ENCODE peak calls at places on chromosomes 12 and 14, in ten cellular contexts. P is LHCN-M2; F is CD8-positive, alpha-beta T cell; D is fibroblast of villous mesenchyme; O is C1 segment of cervical spinal cord; I is non-pigmented ciliary epithelial cell; S is NCI-H1694; V is T-helper 2 cell; N is left colon; J is prostate gland. K is an unnamed sample.

GRCh38 chr12:8722286-8722685 is 24.5 kb downstream of the RIMKLB start:
- DNase-seq in P (peak), F (no peak), D (no peak), O (no peak), I (no peak), S (no peak), V (no peak), N (no peak), J (no peak), K (no peak)

GRCh38 chr14:55349565-55349964 is 62.1 kb downstream of the ATG14 start:
- DNase-seq in P (no peak), F (no peak), D (no peak), O (no peak), I (no peak), S (no peak), V (no peak), N (peak), J (no peak), K (no peak)

GRCh38 chr12:49375406-49375805 is 8.1 kb downstream of the SPATS2 start:
- DNase-seq in P (no peak), F (no peak), D (no peak), O (no peak), I (no peak), S (no peak), V (no peak), N (no peak), J (no peak), K (no peak)

GRCh38 chr12:1926274-1926673 is 7.8 kb upstream of the CACNA2D4 start:
- DNase-seq in P (peak), F (no peak), D (no peak), O (no peak), I (no peak), S (no peak), V (no peak), N (no peak), J (no peak), K (no peak)

GRCh38 chr12:58757422-58757821 is 162.9 kb downstream of the LRIG3 start:
- DNase-seq in P (peak), F (no peak), D (peak), O (no peak), I (peak), S (no peak), V (no peak), N (no peak), J (no peak), K (no peak)

GRCh38 chr12:106840217-106840616 is 65.7 kb downstream of the RIC8B start:
- DNase-seq in P (no peak), F (no peak), D (peak), O (no peak), I (no peak), S (no peak), V (no peak), N (no peak), J (no peak), K (no peak)

GRCh38 chr14:61346221-61346620 is 24.8 kb downstream of the PRKCH start:
- DNase-seq in P (no peak), F (no peak), D (no peak), O (no peak), I (no peak), S (no peak), V (no peak), N (no peak), J (peak), K (no peak)

GRCh38 chr14:50003213-50004021 is 110.5 kb downstream of the ARF6 start:
- DNase-seq in P (peak), F (peak), D (peak), O (no peak), I (no peak), S (no peak), V (peak), N (peak), J (peak), K (peak)

GRCh38 chr14:95098984-95099599 is 58.2 kb downstream of the DICER1 start:
- DNase-seq in P (peak), F (peak), D (peak), O (no peak), I (no peak), S (peak), V (no peak), N (peak), J (peak), K (peak)

GRCh38 chr14:102183922-102184677 is 44.4 kb downstream of the WDR20 start:
- DNase-seq in P (no peak), F (no peak), D (no peak), O (no peak), I (no peak), S (no peak), V (no peak), N (no peak), J (no peak), K (no peak)

GRCh38 chr14:69242311-69243224 is 17.4 kb upstream of the GALNT16 start:
- DNase-seq in P (peak), F (peak), D (peak), O (peak), I (peak), S (peak), V (no peak), N (peak), J (peak), K (peak)

GRCh38 chr14:24789277-24789832 is 155.4 kb upstream of the GZMB start:
- DNase-seq in P (no peak), F (no peak), D (no peak), O (no peak), I (no peak), S (no peak), V (no peak), N (no peak), J (no peak), K (no peak)

GRCh38 chr14:54480830-54481562 is 7.8 kb downstream of the GMFB start:
- DNase-seq in P (no peak), F (no peak), D (no peak), O (no peak), I (no peak), S (no peak), V (no peak), N (no peak), J (no peak), K (no peak)

GRCh38 chr12:93467351-93468007 is at the start of gene MRPL42:
- DNase-seq in P (peak), F (peak), D (peak), O (peak), I (peak), S (peak), V (peak), N (peak), J (peak), K (peak)

GRCh38 chr12:108266131-108266530 is 73.0 kb downstream of the CMKLR1 start:
- DNase-seq in P (no peak), F (no peak), D (no peak), O (no peak), I (no peak), S (no peak), V (no peak), N (no peak), J (no peak), K (no peak)

K was measured in T-helper 9 cell.